ENCODE peak calls at places on chromosomes 3 and 15, in five cellular contexts. Q is tibial nerve, T is foreskin fibroblast, H is transverse colon, Z is astrocyte of the spinal cord. G is an unnamed sample.

GRCh38 chr15:62994975-62995730 is 47.4 kb upstream of the TPM1 start:
- DNase-seq in H (no peak), Q (no peak), Z (peak; percentile 23), T (no peak), G (no peak)

GRCh38 chr3:138389841-138390581 is 41.6 kb downstream of the MRAS start:
- DNase-seq in Z (peak; percentile 87), H (no peak), T (peak; percentile 64), Q (no peak), G (peak; percentile 52)

GRCh38 chr3:194554488-194555098 is 67.8 kb upstream of the ATP13A3 start:
- DNase-seq in Z (no peak), H (no peak), T (no peak), Q (no peak), G (no peak)

GRCh38 chr3:196440041-196440537 is 7.9 kb upstream of the UBXN7 start:
- DNase-seq in H (no peak), T (peak; percentile 84), Q (no peak), Z (peak; percentile 46), G (no peak)

GRCh38 chr15:33985287-33985686 is 17.0 kb downstream of the CHRM5 start:
- DNase-seq in H (no peak), T (peak; percentile 50), Z (peak; percentile 93), Q (no peak), G (no peak)

GRCh38 chr3:21310891-21311290 is 440.1 kb downstream of the ZNF385D start:
- DNase-seq in H (no peak), Z (no peak), T (no peak), Q (no peak), G (no peak)

GRCh38 chr15:93179072-93179471 is 90.1 kb upstream of the RGMA start:
- DNase-seq in T (no peak), Q (peak; percentile 56), H (peak; percentile 63), Z (no peak), G (no peak)

GRCh38 chr3:177146646-177147045 is 50.6 kb downstream of the TBL1XR1 start:
- DNase-seq in H (no peak), T (peak; percentile 30), Z (peak; percentile 45), Q (no peak), G (no peak)

GRCh38 chr15:77640615-77641014 is 7.9 kb upstream of the LINGO1 start:
- DNase-seq in Z (no peak), Q (no peak), T (no peak), H (no peak), G (no peak)

GRCh38 chr15:94135748-94136147 is 95.6 kb upstream of the MCTP2 start:
- DNase-seq in T (no peak), H (no peak), Q (no peak), Z (no peak), G (no peak)

GRCh38 chr3:126360046-126360713 is 3.0 kb upstream of the KLF15 start:
- DNase-seq in Z (no peak), H (peak; percentile 3), T (no peak), Q (no peak), G (no peak)

GRCh38 chr3:60578936-60579335 is 672.3 kb downstream of the FHIT start:
- DNase-seq in T (no peak), Z (no peak), Q (no peak), H (no peak), G (no peak)

GRCh38 chr3:174955513-174956001 is 96.4 kb downstream of the NAALADL2 start:
- DNase-seq in H (no peak), T (no peak), Z (peak; percentile 41), Q (no peak), G (no peak)

GRCh38 chr3:52052831-52053306 is 3.5 kb downstream of the DUSP7 start:
- DNase-seq in T (peak; percentile 84), Z (peak; percentile 74), H (peak; percentile 83), Q (peak; percentile 84), G (no peak)
- TF ChIP-seq CTCF in T (peak; percentile 52), Z (peak; percentile 66), H (peak; percentile 18), Q (peak; percentile 53), G (no peak)

GRCh38 chr15:39641187-39641889 is 60.5 kb downstream of the THBS1 start:
- DNase-seq in Z (no peak), T (no peak), H (peak; percentile 54), Q (no peak), G (no peak)
- TF ChIP-seq CTCF in Z (no peak), T (no peak), H (peak; percentile 48), Q (no peak), G (no peak)

DNA sequence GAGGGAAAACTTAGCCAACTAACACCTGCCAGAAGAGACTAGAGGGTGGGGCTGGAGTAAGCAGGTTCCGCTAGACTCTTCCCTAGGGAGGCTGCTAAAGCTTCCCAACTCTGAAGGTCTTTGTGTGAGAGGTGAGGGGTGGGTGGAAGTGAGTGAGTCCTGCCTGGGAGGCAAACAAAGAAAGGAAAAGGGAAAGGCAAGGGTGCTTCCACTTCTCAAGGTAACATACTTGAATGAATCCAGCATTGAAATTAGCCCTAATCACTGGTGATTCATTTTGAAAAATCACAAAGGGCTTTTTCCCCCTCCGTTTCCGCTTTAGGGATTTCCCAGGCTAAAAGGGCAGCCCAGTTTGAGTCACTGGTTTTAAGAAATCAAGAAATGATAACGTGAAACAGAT is 220.5 kb upstream of the ADAMTS9 start:
- DNase-seq in T (no peak), Z (no peak), H (no peak), Q (no peak), G (no peak)
- TF ChIP-seq CTCF in T (no peak), Z (no peak), H (no peak), Q (no peak), G (no peak)

GRCh38 chr3:187955076-187955952 is 198.6 kb upstream of the LPP start:
- DNase-seq in Z (peak; percentile 87), Q (peak; percentile 72), T (peak; percentile 91), H (no peak), G (no peak)

GRCh38 chr3:187951452-187952190 is 202.3 kb upstream of the LPP start:
- DNase-seq in Q (no peak), T (no peak), H (no peak), Z (no peak), G (no peak)

GRCh38 chr3:187952849-187953248 is 201.1 kb upstream of the LPP start:
- DNase-seq in Q (no peak), Z (no peak), T (no peak), H (no peak), G (no peak)

GRCh38 chr3:187957209-187957981 is 196.6 kb upstream of the LPP start:
- DNase-seq in T (no peak), Z (no peak), H (peak; percentile 35), Q (no peak), G (no peak)

GRCh38 chr3:187954486-187955075 is 199.4 kb upstream of the LPP start:
- DNase-seq in T (peak; percentile 79), Z (peak; percentile 66), Q (no peak), H (no peak), G (no peak)
- TF ChIP-seq CTCF in T (no peak), Z (no peak), Q (no peak), H (no peak), G (no peak)